ENCODE peak calls at places on chromosomes 3 and 15, in nine cellular contexts. P is neural progenitor cell, B is dorsolateral prefrontal cortex, V is astrocyte of the cerebellum, F is ovary, D is left ventricle myocardium inferior, M is astrocyte of the spinal cord, J is foreskin fibroblast, L is lung. H is an unnamed sample.

GRCh38 chr3:62229908-62230307 is 143.4 kb downstream of the FEZF2 start:
- DNase-seq in P (peak; percentile 31), B (no peak), V (no peak), F (no peak), D (no peak), M (peak; percentile 22), J (peak; percentile 15), L (no peak), H (peak; percentile 12)

GRCh38 chr15:64045774-64046346 is 425 bp downstream of the DAPK2 start:
- DNase-seq in P (no peak), B (no peak), V (no peak), F (peak; percentile 32), D (peak; percentile 50), M (no peak), J (no peak), L (no peak), H (no peak)

GRCh38 chr15:80931191-80931590 is 58.4 kb downstream of the MESD start:
- DNase-seq in P (no peak), B (no peak), V (no peak), F (no peak), D (no peak), M (no peak), J (no peak), L (no peak), H (no peak)

GRCh38 chr3:121957674-121958419 is 63.6 kb downstream of the SLC15A2 start:
- DNase-seq in P (no peak), B (no peak), V (no peak), F (no peak), D (no peak), M (no peak), J (no peak), L (no peak), H (no peak)

GRCh38 chr15:56871180-56871579 is 47.3 kb upstream of the TCF12 start:
- DNase-seq in P (no peak), B (no peak), V (peak; percentile 68), F (no peak), D (no peak), M (peak; percentile 76), J (peak; percentile 77), L (no peak), H (peak; percentile 72)

GRCh38 chr3:161682715-161683114 is 186.1 kb downstream of the OTOL1 start:
- DNase-seq in P (no peak), B (no peak), V (no peak), F (no peak), D (no peak), M (no peak), J (no peak), L (no peak), H (peak; percentile 38)

GRCh38 chr3:64016941-64017620 is 6.2 kb downstream of the PSMD6 start:
- DNase-seq in P (no peak), B (no peak), V (no peak), F (no peak), D (no peak), M (no peak), J (no peak), L (no peak), H (no peak)

GRCh38 chr3:43032646-43033628 is 53.8 kb downstream of the GASK1A start:
- DNase-seq in P (no peak), B (no peak), V (no peak), F (no peak), D (no peak), M (no peak), J (no peak), L (no peak), H (no peak)

GRCh38 chr3:42590989-42591756 is 513 bp downstream of the SS18L2 start:
- DNase-seq in P (peak; percentile 79), B (no peak), V (no peak), F (peak; percentile 34), D (no peak), M (no peak), J (peak; percentile 28), L (no peak), H (no peak)

GRCh38 chr3:184565421-184566211 is 4.0 kb downstream of the EPHB3 start:
- DNase-seq in P (peak; percentile 64), B (peak; percentile 67), V (peak; percentile 62), F (peak; percentile 66), D (no peak), M (peak; percentile 86), J (peak; percentile 94), L (peak; percentile 91), H (peak; percentile 67)
- H3K4me3 ChIP-seq in P (no peak overlapping the region), B (no peak overlapping the region), V (no peak overlapping the region), F (no peak overlapping the region), D (no peak overlapping the region), M (no peak overlapping the region), J (peak overlapping the region; percentile 81), L (no peak overlapping the region), H (peak overlapping the region; percentile 18)

GRCh38 chr3:81713018-81713417 is 48.4 kb downstream of the GBE1 start:
- DNase-seq in P (no peak), B (no peak), V (no peak), F (no peak), D (no peak), M (no peak), J (no peak), L (no peak), H (no peak)

GRCh38 chr3:81718311-81718710 is 43.1 kb downstream of the GBE1 start:
- DNase-seq in P (no peak), B (no peak), V (no peak), F (no peak), D (no peak), M (no peak), J (no peak), L (no peak), H (no peak)

DNA sequence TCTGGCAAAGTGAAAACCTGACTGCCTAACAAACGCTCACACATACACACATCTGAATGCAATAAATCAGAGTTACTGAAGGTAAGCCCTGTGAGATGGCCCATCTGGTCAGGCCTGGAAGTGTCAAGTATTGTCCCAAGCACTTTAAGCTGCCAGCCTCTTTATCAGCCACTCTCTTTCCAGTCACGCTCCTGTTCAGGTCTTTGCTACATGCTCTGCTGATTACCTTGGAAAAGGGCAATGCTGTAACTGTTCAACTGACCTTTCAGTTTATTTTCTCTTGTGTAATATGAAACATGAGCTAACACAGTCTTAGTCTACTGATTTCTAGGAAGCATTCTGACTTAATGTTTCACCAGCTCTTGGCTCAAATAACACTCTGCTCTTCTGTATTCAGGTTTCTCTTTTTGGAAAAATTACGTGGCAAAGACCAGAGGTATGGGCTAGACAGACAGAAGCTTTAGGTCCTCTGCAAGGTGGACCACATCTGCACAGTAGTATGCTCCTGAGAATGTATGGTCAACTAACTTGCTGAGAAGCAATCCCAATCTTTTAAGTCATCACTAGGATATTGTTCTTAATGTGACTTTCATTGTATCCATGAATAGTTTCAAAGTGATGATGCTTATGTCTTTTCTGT is 44.5 kb downstream of the GBE1 start:
- DNase-seq in P (no peak), B (no peak), V (no peak), F (no peak), D (peak; percentile 27), M (peak; percentile 71), J (peak; percentile 57), L (no peak), H (no peak)
- H3K4me3 ChIP-seq in P (no peak overlapping the region), B (no peak overlapping the region), V (no peak overlapping the region), F (no peak overlapping the region), D (peak overlapping the region; percentile 3), M (no peak overlapping the region), J (no peak overlapping the region), L (no peak overlapping the region), H (no peak overlapping the region)

GRCh38 chr3:129560269-129560787 is 17.4 kb downstream of the H1-8 start:
- DNase-seq in P (no peak), B (no peak), V (no peak), F (peak; percentile 67), D (peak; percentile 60), M (peak; percentile 49), J (peak; percentile 94), L (no peak), H (peak; percentile 35)
- H3K4me3 ChIP-seq in P (no peak overlapping the region), B (no peak overlapping the region), V (no peak overlapping the region), F (peak overlapping the region; percentile 8), D (peak overlapping the region; percentile 36), M (no peak overlapping the region), J (peak overlapping the region; percentile 37), L (no peak overlapping the region), H (no peak overlapping the region)

GRCh38 chr15:99731336-99732267 is 1.6 kb downstream of the LYSMD4 start:
- DNase-seq in P (peak; percentile 19), B (no peak), V (no peak), F (peak; percentile 38), D (no peak), M (no peak), J (no peak), L (no peak), H (no peak)
- H3K4me3 ChIP-seq in P (peak overlapping the region; percentile 73), B (peak overlapping the region; percentile 91), V (peak overlapping the region; percentile 75), F (peak overlapping the region; percentile 99), D (peak overlapping the region; percentile 98), M (peak overlapping the region; percentile 72), J (peak overlapping the region; percentile 61), L (peak overlapping the region; percentile 21), H (peak overlapping the region; percentile 81)

GRCh38 chr15:58257776-58258325 is 119.7 kb downstream of the AQP9 start:
- DNase-seq in P (no peak), B (no peak), V (no peak), F (no peak), D (no peak), M (no peak), J (no peak), L (no peak), H (no peak)

GRCh38 chr15:58258501-58259274 is 120.5 kb downstream of the AQP9 start:
- DNase-seq in P (no peak), B (no peak), V (no peak), F (no peak), D (no peak), M (no peak), J (peak; percentile 53), L (no peak), H (peak; percentile 18)

GRCh38 chr15:58261368-58261767 is 123.2 kb downstream of the AQP9 start:
- DNase-seq in P (no peak), B (no peak), V (no peak), F (no peak), D (no peak), M (no peak), J (no peak), L (no peak), H (no peak)

GRCh38 chr15:58260186-58260910 is 122.2 kb downstream of the AQP9 start:
- DNase-seq in P (no peak), B (no peak), V (no peak), F (no peak), D (peak; percentile 35), M (no peak), J (peak; percentile 54), L (no peak), H (peak; percentile 11)

DNA sequence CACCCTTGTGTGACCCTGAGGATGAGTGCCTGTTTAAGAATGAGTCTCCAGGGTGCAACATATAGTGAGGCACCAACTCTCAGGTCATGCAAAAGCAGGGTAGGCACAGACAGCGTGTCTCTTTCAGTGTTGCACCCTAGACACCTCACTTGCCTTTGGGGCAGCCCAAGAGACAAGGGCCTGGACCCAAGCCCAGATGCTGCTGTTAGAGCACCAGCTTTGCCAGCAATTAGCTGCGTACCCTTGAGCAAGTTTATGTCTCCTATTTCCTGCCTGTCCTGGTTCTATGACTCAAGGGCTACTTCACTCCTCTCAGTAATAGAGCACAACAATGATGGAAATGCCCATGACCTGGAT is 122.7 kb downstream of the AQP9 start:
- DNase-seq in P (no peak), B (no peak), V (no peak), F (no peak), D (peak; percentile 67), M (no peak), J (peak; percentile 63), L (no peak), H (peak; percentile 11)
- H3K4me3 ChIP-seq in P (no peak overlapping the region), B (no peak overlapping the region), V (no peak overlapping the region), F (no peak overlapping the region), D (no peak overlapping the region), M (no peak overlapping the region), J (no peak overlapping the region), L (no peak overlapping the region), H (no peak overlapping the region)

H was measured in A673.